ENCODE peak calls at places on chromosomes 6 and 20, in six cellular contexts. N is lower leg skin; M is skeletal muscle cell; P is activated CD8-positive, alpha-beta memory T cell treated with anti-CD3 and anti-CD28 coated beads for 4 hours; H is T1000; Z is AG10803. J is an unnamed sample.
A peak's percentile ranks its signal among the peaks of the same experiment; 100 is the strongest.

GRCh38 chr6:170175644-170176620 is 114.9 kb downstream of the DLL1 start:
- DNase-seq in H (no peak), Z (no peak), M (no peak), N (peak; percentile 83), P (no peak), J (no peak)

GRCh38 chr6:130620338-130620781 is 206.8 kb upstream of the SMLR1 start:
- DNase-seq in H (no peak), M (no peak), Z (peak; percentile 27), P (no peak), N (no peak), J (no peak)

GRCh38 chr6:75934643-75935472 is 137.6 kb downstream of the IMPG1 start:
- DNase-seq in Z (peak; percentile 78), H (peak; percentile 59), M (peak; percentile 44), N (no peak), P (no peak), J (peak; percentile 30)

GRCh38 chr6:49550413-49551125 is at the start of gene C6orf141:
- DNase-seq in N (peak; percentile 86), H (no peak), P (no peak), Z (no peak), M (no peak), J (no peak)

GRCh38 chr6:46921731-46922130 is at the start of gene ADGRF5:
- DNase-seq in H (no peak), Z (no peak), N (no peak), P (no peak), M (no peak), J (no peak)

GRCh38 chr6:107641500-107641931 is 151.6 kb downstream of the SOBP start:
- DNase-seq in P (no peak), M (no peak), N (peak; percentile 81), H (no peak), Z (no peak), J (peak; percentile 23)

GRCh38 chr20:36778831-36779655 is 5.5 kb upstream of the DSN1 start:
- DNase-seq in N (no peak), M (no peak), H (no peak), P (no peak), Z (no peak), J (no peak)

GRCh38 chr20:53413188-53413631 is 180.4 kb downstream of the ZNF217 start:
- DNase-seq in Z (no peak), M (no peak), P (no peak), H (no peak), N (no peak), J (peak; percentile 25)

GRCh38 chr20:53294804-53295203 is 298.8 kb downstream of the ZNF217 start:
- DNase-seq in H (no peak), N (no peak), M (no peak), Z (peak; percentile 3), P (no peak), J (no peak)

GRCh38 chr6:158170656-158171081 is 2.5 kb downstream of the GTF2H5 start:
- DNase-seq in H (no peak), M (peak; percentile 77), P (no peak), N (no peak), Z (peak; percentile 98), J (peak; percentile 22)

GRCh38 chr6:2810092-2810671 is 31.5 kb downstream of the SERPINB1 start:
- DNase-seq in N (no peak), M (no peak), P (no peak), Z (peak; percentile 18), H (no peak), J (no peak)

GRCh38 chr20:45373353-45374100 is 4.6 kb downstream of the TP53TG5 start:
- DNase-seq in M (no peak), N (peak; percentile 97), Z (peak; percentile 70), P (peak; percentile 82), H (no peak), J (peak; percentile 35)

J was measured in RCC 7860.